ENCODE peak calls at places on chromosomes 6 and 20, in six cellular contexts. K is cardiac muscle cell, M is psoas muscle, G is fibroblast of mammary gland, E is GM12865, V is choroid plexus epithelial cell. N is an unnamed sample.

GRCh38 chr6:114282268-114282667 is 60.6 kb downstream of the HS3ST5 start:
- DNase-seq in K (no peak), M (no peak), G (no peak), E (no peak), V (no peak), N (no peak)

GRCh38 chr6:155544677-155545076 is 89.0 kb upstream of the NOX3 start:
- DNase-seq in K (no peak), M (no peak), G (no peak), E (no peak), V (no peak), N (no peak)

GRCh38 chr6:56491606-56492328 is 150.9 kb downstream of the DST start:
- DNase-seq in K (no peak), M (peak; percentile 22), G (peak; percentile 88), E (no peak), V (peak; percentile 48), N (peak; percentile 81)

GRCh38 chr6:1461207-1461606 is 71.8 kb downstream of the FOXF2 start:
- DNase-seq in K (no peak), M (no peak), G (peak; percentile 68), E (peak; percentile 71), V (peak; percentile 93), N (peak; percentile 45)

GRCh38 chr6:166313255-166314070 is 5.3 kb upstream of the PRR18 start:
- DNase-seq in K (peak; percentile 73), M (no peak), G (peak; percentile 22), E (peak; percentile 57), V (peak; percentile 69), N (peak; percentile 57)

GRCh38 chr20:20404546-20405092 is 36.7 kb downstream of the INSM1 start:
- DNase-seq in K (no peak), M (no peak), G (no peak), E (no peak), V (no peak), N (no peak)

GRCh38 chr6:163335056-163335455 is 79.5 kb upstream of the QKI start:
- DNase-seq in K (no peak), M (no peak), G (no peak), E (no peak), V (peak; percentile 30), N (no peak)

GRCh38 chr20:17562804-17563305 is 7.0 kb upstream of the DSTN start:
- DNase-seq in K (peak; percentile 17), M (no peak), G (peak; percentile 72), E (no peak), V (peak; percentile 90), N (peak; percentile 88)

GRCh38 chr6:166490671-166491500 is 95.6 kb downstream of the RAMACL start:
- DNase-seq in K (no peak), M (no peak), G (peak; percentile 30), E (no peak), V (peak; percentile 70), N (peak; percentile 69)

GRCh38 chr6:99603421-99604160 is 3.0 kb upstream of the PRDM13 start:
- DNase-seq in K (peak; percentile 73), M (no peak), G (peak; percentile 17), E (peak; percentile 29), V (no peak), N (peak; percentile 17)

GRCh38 chr6:108543165-108543940 is 17.4 kb upstream of the FOXO3 start:
- DNase-seq in K (no peak), M (no peak), G (no peak), E (no peak), V (no peak), N (no peak)

GRCh38 chr6:136696783-136697364 is 95.4 kb downstream of the MAP3K5 start:
- DNase-seq in K (no peak), M (no peak), G (no peak), E (no peak), V (no peak), N (no peak)

GRCh38 chr20:35478804-35479472 is 23.5 kb downstream of the CEP250 start:
- DNase-seq in K (no peak), M (no peak), G (no peak), E (peak; percentile 23), V (peak; percentile 67), N (peak; percentile 20)

GRCh38 chr6:15023448-15023847 is 222.4 kb upstream of the JARID2 start:
- DNase-seq in K (no peak), M (no peak), G (no peak), E (peak; percentile 94), V (no peak), N (no peak)

GRCh38 chr6:25363429-25363828 is 84.3 kb downstream of the CARMIL1 start:
- DNase-seq in K (no peak), M (no peak), G (no peak), E (no peak), V (no peak), N (no peak)

GRCh38 chr6:21340563-21340962 is 253.0 kb upstream of the SOX4 start:
- DNase-seq in K (no peak), M (no peak), G (no peak), E (no peak), V (peak; percentile 32), N (peak; percentile 27)

GRCh38 chr6:123838612-123839279 is 35.1 kb downstream of the NKAIN2 start:
- DNase-seq in K (peak; percentile 7), M (no peak), G (no peak), E (no peak), V (no peak), N (no peak)

GRCh38 chr6:11596640-11597237 is 59.2 kb downstream of the TMEM170B start:
- DNase-seq in K (no peak), M (no peak), G (no peak), E (no peak), V (no peak), N (no peak)

GRCh38 chr6:11604215-11604614 is 66.7 kb downstream of the TMEM170B start:
- DNase-seq in K (no peak), M (no peak), G (no peak), E (no peak), V (no peak), N (no peak)

GRCh38 chr6:11601776-11602605 is 64.4 kb downstream of the TMEM170B start:
- DNase-seq in K (no peak), M (no peak), G (no peak), E (no peak), V (no peak), N (no peak)

GRCh38 chr6:11598687-11599086 is 61.1 kb downstream of the TMEM170B start:
- DNase-seq in K (no peak), M (no peak), G (no peak), E (no peak), V (no peak), N (no peak)

DNA sequence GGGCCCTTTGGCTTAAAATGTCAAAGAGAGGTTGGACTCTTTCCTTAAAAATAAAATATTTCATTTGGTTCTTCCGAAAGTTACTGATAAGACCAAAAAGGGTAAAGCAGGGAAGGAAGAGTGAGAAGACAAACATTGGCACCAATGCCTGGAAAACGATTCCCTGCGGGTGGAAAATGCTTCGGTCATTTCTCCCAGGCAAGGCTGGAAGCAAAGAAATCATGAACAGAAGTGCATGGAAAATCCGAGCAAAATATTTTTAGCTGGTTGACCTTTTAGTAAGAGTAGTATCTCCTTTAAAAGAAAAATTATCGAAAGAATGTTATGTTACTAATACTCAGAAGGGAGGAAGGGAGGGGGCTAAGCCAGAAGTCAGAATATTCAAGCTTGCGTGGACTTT is 62.7 kb downstream of the TMEM170B start:
- DNase-seq in K (no peak), M (no peak), G (no peak), E (no peak), V (no peak), N (no peak)
- H3K4me3 ChIP-seq in K (no peak overlapping the region), M (no peak overlapping the region), G (no peak overlapping the region), E (no peak overlapping the region), V (no peak overlapping the region), N (no peak overlapping the region)

DNA sequence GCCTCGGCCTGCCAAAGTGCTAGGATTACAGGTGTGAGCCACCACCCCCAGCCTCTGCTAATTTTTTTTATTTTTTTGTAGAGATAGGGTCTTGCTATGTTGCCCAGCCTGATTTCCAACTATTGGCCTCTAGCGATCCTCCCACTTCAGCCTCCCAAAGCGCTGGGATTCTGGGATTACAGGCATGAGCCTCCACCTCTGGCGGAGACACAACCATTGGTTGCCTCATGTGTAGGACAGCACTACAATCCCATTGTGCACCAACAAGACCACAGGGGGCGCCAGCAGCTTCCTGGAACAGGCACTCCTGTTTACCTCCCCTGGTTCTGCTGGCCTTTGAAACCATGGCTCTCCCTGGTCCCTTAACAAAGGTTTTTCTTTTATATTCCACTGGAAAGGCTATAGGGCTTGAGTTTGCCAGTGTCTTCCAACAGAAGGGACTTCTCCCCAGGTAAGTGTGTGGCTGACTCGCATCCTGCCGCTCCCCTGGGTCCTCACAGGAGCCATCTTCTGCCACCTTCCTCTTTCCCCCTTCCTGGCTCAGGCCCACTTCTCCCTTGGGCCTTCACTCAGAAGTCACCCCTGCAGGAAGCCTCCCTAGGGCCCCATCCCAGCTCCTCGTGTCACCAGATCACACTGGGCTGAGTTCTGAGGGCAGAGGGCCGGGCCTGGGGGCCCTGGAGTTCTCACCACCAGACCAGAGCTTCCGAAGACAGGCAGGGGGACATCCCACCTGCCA is 39.2 kb upstream of the TLDC2 start:
- DNase-seq in K (peak; percentile 65), M (peak; percentile 55), G (peak; percentile 71), E (peak; percentile 91), V (peak; percentile 76), N (peak; percentile 61)
- TF ChIP-seq CTCF in K (peak; percentile 55), M (no peak), G (peak; percentile 58), E (peak; percentile 85), V (peak; percentile 68), N (peak; percentile 49)

GRCh38 chr6:153162172-153162571 is 31.1 kb upstream of the RGS17 start:
- DNase-seq in K (no peak), M (no peak), G (peak; percentile 17), E (no peak), V (peak; percentile 37), N (peak; percentile 31)

GRCh38 chr6:153167907-153168306 is 36.8 kb upstream of the RGS17 start:
- DNase-seq in K (no peak), M (no peak), G (no peak), E (no peak), V (peak; percentile 19), N (no peak)

GRCh38 chr6:153170511-153170910 is 39.4 kb upstream of the RGS17 start:
- DNase-seq in K (no peak), M (no peak), G (peak; percentile 86), E (no peak), V (peak; percentile 46), N (peak; percentile 4)

GRCh38 chr6:153162646-153163045 is 31.6 kb upstream of the RGS17 start:
- DNase-seq in K (no peak), M (no peak), G (no peak), E (no peak), V (peak; percentile 14), N (peak; percentile 39)

DNA sequence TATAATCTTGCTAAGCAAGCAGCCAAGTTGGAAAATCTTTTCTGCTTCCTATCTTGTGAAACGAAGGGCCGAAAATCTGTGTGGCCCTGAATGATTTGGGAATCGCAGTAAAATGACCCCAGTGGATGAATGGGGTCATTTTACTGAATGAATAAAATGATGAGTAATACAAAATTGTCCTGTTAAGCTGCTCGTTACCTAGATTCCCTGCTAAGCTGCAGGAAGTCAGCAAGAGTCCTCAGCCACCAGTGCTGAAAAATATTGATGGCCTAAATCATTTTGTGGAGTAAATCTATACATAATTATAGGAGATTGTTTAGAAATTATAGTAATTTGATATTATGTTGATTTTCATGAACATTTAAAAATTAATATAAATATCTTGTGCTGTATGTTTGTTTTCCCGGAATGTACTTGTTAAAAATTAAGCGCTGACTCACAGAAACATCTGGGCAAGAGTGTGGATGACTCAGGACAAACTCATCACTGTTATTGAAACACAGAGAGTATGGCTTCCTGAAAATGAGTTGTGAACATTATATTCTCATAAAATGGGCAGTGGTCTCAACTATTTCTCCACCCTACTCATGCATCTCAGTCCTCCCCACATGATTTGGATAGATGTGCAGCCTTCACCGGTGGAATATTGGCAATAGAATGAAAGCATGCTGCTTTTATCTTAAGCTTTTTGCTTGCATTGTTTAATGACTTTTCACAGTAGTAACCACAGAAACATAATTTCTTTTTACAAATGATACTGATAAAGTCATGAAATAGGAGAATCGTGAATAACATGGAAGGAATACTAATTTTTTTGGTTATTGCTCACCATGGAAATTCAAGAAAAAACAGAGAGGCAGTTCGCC is 36.2 kb upstream of the RGS17 start:
- DNase-seq in K (no peak), M (no peak), G (peak; percentile 95), E (no peak), V (peak; percentile 89), N (peak; percentile 76)
- H3K4me3 ChIP-seq in K (no peak overlapping the region), M (no peak overlapping the region), G (no peak overlapping the region), E (no peak overlapping the region), V (no peak overlapping the region), N (no peak overlapping the region)

GRCh38 chr6:44667668-44668390 is 280.3 kb downstream of the CDC5L start:
- DNase-seq in K (peak; percentile 44), M (no peak), G (no peak), E (peak; percentile 63), V (peak; percentile 23), N (peak; percentile 36)
- TF ChIP-seq CTCF in K (peak; percentile 57), M (peak; percentile 37), G (peak; percentile 45), E (peak; percentile 88), V (peak; percentile 70), N (peak; percentile 59)

N was measured in cardiac fibroblast.